ENCODE peak calls at places on chromosomes 3 and 15, in four cellular contexts. O, R, L and F are unnamed samples.

GRCh38 chr3:78314327-78314726 is 1274.4 kb downstream of the ROBO2 start:
- DNase-seq in L (no peak), R (no peak), O (no peak), F (no peak)

GRCh38 chr15:62390793-62391543 is 225.9 kb upstream of the C2CD4B start:
- DNase-seq in L (peak), O (no peak), R (peak), F (no peak)

GRCh38 chr15:42215854-42216829 is 8.0 kb upstream of the VPS39 start:
- DNase-seq in O (no peak), R (no peak), L (no peak), F (no peak)

GRCh38 chr3:190345027-190345821 is 23.0 kb upstream of the CLDN1 start:
- DNase-seq in L (no peak), R (no peak), O (peak), F (no peak)

GRCh38 chr3:86837871-86838270 is 153.1 kb downstream of the VGLL3 start:
- DNase-seq in O (no peak), L (no peak), R (no peak), F (no peak)

GRCh38 chr3:14143271-14143605 is 18.4 kb downstream of the TMEM43 start:
- DNase-seq in R (no peak), O (no peak), L (no peak), F (no peak)

GRCh38 chr15:85625431-85625830 is 169.3 kb downstream of the KLHL25 start:
- DNase-seq in R (no peak), O (no peak), L (no peak), F (no peak)

GRCh38 chr3:196273655-196274054 is 13.9 kb downstream of the PCYT1A start:
- DNase-seq in R (no peak), O (no peak), L (no peak), F (no peak)

GRCh38 chr15:70091649-70092461 is 5.9 kb downstream of the TLE3 start:
- DNase-seq in O (no peak), R (no peak), L (peak), F (peak)

GRCh38 chr3:114527036-114527644 is 233.3 kb downstream of the TIGIT start:
- DNase-seq in R (no peak), O (no peak), L (no peak), F (no peak)

GRCh38 chr3:149586871-149587270 is 71.0 kb downstream of the WWTR1 start:
- DNase-seq in L (no peak), R (no peak), O (no peak), F (no peak)

GRCh38 chr3:5192568-5193319 is 5.2 kb downstream of the EDEM1 start:
- DNase-seq in L (no peak), R (no peak), O (no peak), F (no peak)

GRCh38 chr3:14278265-14278798 is 99.7 kb downstream of the LSM3 start:
- DNase-seq in O (no peak), R (no peak), L (no peak), F (no peak)

GRCh38 chr15:73240864-73241499 is 127.8 kb downstream of the HCN4 start:
- DNase-seq in R (peak), L (peak), O (peak), F (peak)

GRCh38 chr3:69855436-69856162 is 116.3 kb downstream of the MITF start:
- DNase-seq in L (no peak), R (peak), O (peak), F (no peak)

GRCh38 chr3:99965077-99965476 is 147.4 kb downstream of the CMSS1 start:
- DNase-seq in O (peak), L (no peak), R (no peak), F (no peak)

GRCh38 chr3:124429129-124429815 is 301.0 kb upstream of the UMPS start:
- DNase-seq in R (no peak), O (no peak), L (no peak), F (no peak)

GRCh38 chr3:115100172-115100571 is 46.9 kb downstream of the ZBTB20 start:
- DNase-seq in R (peak), O (no peak), L (peak), F (no peak)

GRCh38 chr3:15797600-15798303 is at the start of gene ANKRD28:
- DNase-seq in R (peak), L (no peak), O (peak), F (no peak)

GRCh38 chr3:65795166-65795565 is 243.6 kb downstream of the MAGI1 start:
- DNase-seq in R (no peak), O (no peak), L (no peak), F (no peak)

GRCh38 chr3:186519021-186519658 is 25.0 kb downstream of the CRYGS start:
- DNase-seq in R (no peak), L (no peak), O (no peak), F (no peak)

GRCh38 chr3:64995857-64996564 is 308.2 kb upstream of the ADAMTS9 start:
- DNase-seq in O (peak), R (no peak), L (no peak), F (no peak)

GRCh38 chr15:76912430-76912829 is 7.3 kb upstream of the SCAPER start:
- DNase-seq in L (no peak), R (no peak), O (no peak), F (no peak)

GRCh38 chr3:126508539-126508938 is 9.0 kb downstream of the UROC1 start:
- DNase-seq in L (no peak), R (no peak), O (no peak), F (no peak)

GRCh38 chr15:44158111-44158510 is 37.0 kb downstream of the FRMD5 start:
- DNase-seq in L (no peak), O (no peak), R (no peak), F (no peak)

GRCh38 chr15:60614862-60615771 is 136.2 kb upstream of the ICE2 start:
- DNase-seq in O (no peak), R (no peak), L (no peak), F (peak)

GRCh38 chr15:48861813-48862431 is 16.0 kb upstream of the EID1 start:
- DNase-seq in O (peak), R (peak), L (peak), F (peak)

GRCh38 chr3:131564812-131565211 is 62.0 kb upstream of the MRPL3 start:
- DNase-seq in L (no peak), R (no peak), O (no peak), F (no peak)

GRCh38 chr3:21989643-21990042 is 238.6 kb upstream of the ZNF385D start:
- DNase-seq in O (no peak), R (no peak), L (no peak), F (no peak)

GRCh38 chr3:141575879-141576743 is 89.3 kb downstream of the RASA2 start:
- DNase-seq in O (no peak), R (peak), L (peak), F (no peak)

GRCh38 chr3:107669669-107670068 is 146.9 kb downstream of the BBX start:
- DNase-seq in R (no peak), L (no peak), O (no peak), F (no peak)

GRCh38 chr15:58182460-58183163 is 44.4 kb downstream of the AQP9 start:
- DNase-seq in L (peak), O (no peak), R (peak), F (peak)

GRCh38 chr3:184727357-184728060 is 15.6 kb upstream of the MAGEF1 start:
- DNase-seq in L (peak), O (no peak), R (peak), F (peak)

GRCh38 chr3:138441256-138441655 is 6.8 kb downstream of the ESYT3 start:
- DNase-seq in O (no peak), L (no peak), R (no peak), F (no peak)

GRCh38 chr3:119401502-119402440 is 61.6 kb downstream of the TMEM39A start:
- DNase-seq in R (no peak), O (no peak), L (no peak), F (no peak)

GRCh38 chr3:39350714-39351113 is 21.2 kb downstream of the CCR8 start:
- DNase-seq in O (no peak), L (no peak), R (no peak), F (no peak)

GRCh38 chr3:43997788-43998373 is 243.8 kb upstream of the TOPAZ1 start:
- DNase-seq in L (no peak), R (no peak), O (no peak), F (peak)